ENCODE peak calls at places on chromosome X, in four cellular contexts. One of them, this sample, is unnamed.

GRCh38 chrX:108090474-108091265 is 672 bp downstream of the PSMD10 start:
- DNase-seq in MM.1S: no peak
- DNase-seq in NCI-H748 treated with DMSO at 0.1 percent for 48 hours: no peak
- DNase-seq in T-helper 1 cell: no peak
- DNase-seq in this sample: no peak

GRCh38 chrX:275967-276587 is 5.1 kb upstream of the PLCXD1 start:
- DNase-seq in MM.1S: no peak
- DNase-seq in NCI-H748 treated with DMSO at 0.1 percent for 48 hours: no peak
- DNase-seq in T-helper 1 cell: peak; percentile 37
- DNase-seq in this sample: peak; percentile 30

GRCh38 chrX:71558920-71559319 is 19.3 kb upstream of the GCNA start:
- DNase-seq in MM.1S: no peak
- DNase-seq in NCI-H748 treated with DMSO at 0.1 percent for 48 hours: no peak
- DNase-seq in T-helper 1 cell: no peak
- DNase-seq in this sample: no peak

GRCh38 chrX:153469811-153470410 is 465 bp downstream of the HAUS7 start:
- DNase-seq in MM.1S: peak; percentile 29
- DNase-seq in NCI-H748 treated with DMSO at 0.1 percent for 48 hours: no peak
- DNase-seq in T-helper 1 cell: no peak
- DNase-seq in this sample: no peak

GRCh38 chrX:48540015-48540350 is 469 bp downstream of the TBC1D25 start:
- DNase-seq in MM.1S: peak; percentile 27
- DNase-seq in NCI-H748 treated with DMSO at 0.1 percent for 48 hours: peak; percentile 53
- DNase-seq in T-helper 1 cell: no peak
- DNase-seq in this sample: peak; percentile 40

GRCh38 chrX:132614297-132614696 is 125.5 kb upstream of the MBNL3 start:
- DNase-seq in MM.1S: peak; percentile 9
- DNase-seq in NCI-H748 treated with DMSO at 0.1 percent for 48 hours: no peak
- DNase-seq in T-helper 1 cell: no peak
- DNase-seq in this sample: no peak

GRCh38 chrX:133921764-133922389 is 63.5 kb downstream of the GPC3 start:
- DNase-seq in MM.1S: peak; percentile 37
- DNase-seq in NCI-H748 treated with DMSO at 0.1 percent for 48 hours: no peak
- DNase-seq in T-helper 1 cell: peak; percentile 33
- DNase-seq in this sample: peak; percentile 2

GRCh38 chrX:154834562-154834961 is at the start of gene SMIM9:
- DNase-seq in MM.1S: no peak
- DNase-seq in NCI-H748 treated with DMSO at 0.1 percent for 48 hours: no peak
- DNase-seq in T-helper 1 cell: no peak
- DNase-seq in this sample: no peak

GRCh38 chrX:50614460-50614859 is 143.8 kb upstream of the DGKK start:
- DNase-seq in MM.1S: no peak
- DNase-seq in NCI-H748 treated with DMSO at 0.1 percent for 48 hours: no peak
- DNase-seq in T-helper 1 cell: no peak
- DNase-seq in this sample: no peak

GRCh38 chrX:26411045-26411444 is 195.1 kb downstream of the MAGEB5 start:
- DNase-seq in MM.1S: no peak
- DNase-seq in NCI-H748 treated with DMSO at 0.1 percent for 48 hours: no peak
- DNase-seq in T-helper 1 cell: no peak
- DNase-seq in this sample: no peak

GRCh38 chrX:134836497-134836968 is 154.3 kb upstream of the SMIM10 start:
- DNase-seq in MM.1S: no peak
- DNase-seq in NCI-H748 treated with DMSO at 0.1 percent for 48 hours: no peak
- DNase-seq in T-helper 1 cell: no peak
- DNase-seq in this sample: no peak

GRCh38 chrX:23374291-23374690 is 39.6 kb downstream of the PTCHD1 start:
- DNase-seq in MM.1S: no peak
- DNase-seq in NCI-H748 treated with DMSO at 0.1 percent for 48 hours: no peak
- DNase-seq in T-helper 1 cell: no peak
- DNase-seq in this sample: no peak

GRCh38 chrX:50707376-50707775 is 106.6 kb downstream of the SHROOM4 start:
- DNase-seq in MM.1S: peak; percentile 8
- DNase-seq in NCI-H748 treated with DMSO at 0.1 percent for 48 hours: no peak
- DNase-seq in T-helper 1 cell: no peak
- DNase-seq in this sample: no peak

GRCh38 chrX:11257711-11258110 is 35.5 kb upstream of the AMELX start:
- DNase-seq in MM.1S: no peak
- DNase-seq in NCI-H748 treated with DMSO at 0.1 percent for 48 hours: no peak
- DNase-seq in T-helper 1 cell: no peak
- DNase-seq in this sample: no peak

GRCh38 chrX:73647632-73648322 is 84.8 kb downstream of the CHIC1 start:
- DNase-seq in MM.1S: no peak
- DNase-seq in NCI-H748 treated with DMSO at 0.1 percent for 48 hours: no peak
- DNase-seq in T-helper 1 cell: no peak
- DNase-seq in this sample: no peak

GRCh38 chrX:143095841-143096240 is 70.1 kb downstream of the SPANXN4 start:
- DNase-seq in MM.1S: no peak
- DNase-seq in NCI-H748 treated with DMSO at 0.1 percent for 48 hours: no peak
- DNase-seq in T-helper 1 cell: no peak
- DNase-seq in this sample: no peak

GRCh38 chrX:12984629-12985303 is 9.9 kb downstream of the TMSB4X start:
- DNase-seq in MM.1S: no peak
- DNase-seq in NCI-H748 treated with DMSO at 0.1 percent for 48 hours: no peak
- DNase-seq in T-helper 1 cell: peak; percentile 83
- DNase-seq in this sample: peak; percentile 40

GRCh38 chrX:18674417-18674787 is 2.5 kb upstream of the RS1 start:
- DNase-seq in MM.1S: no peak
- DNase-seq in NCI-H748 treated with DMSO at 0.1 percent for 48 hours: peak; percentile 48
- DNase-seq in T-helper 1 cell: no peak
- DNase-seq in this sample: no peak

GRCh38 chrX:38768079-38768478 is 33.2 kb upstream of the MID1IP1 start:
- DNase-seq in MM.1S: peak; percentile 27
- DNase-seq in NCI-H748 treated with DMSO at 0.1 percent for 48 hours: peak; percentile 51
- DNase-seq in T-helper 1 cell: peak; percentile 6
- DNase-seq in this sample: no peak

GRCh38 chrX:149392896-149393295 is 112.2 kb downstream of the IDS start:
- DNase-seq in MM.1S: no peak
- DNase-seq in NCI-H748 treated with DMSO at 0.1 percent for 48 hours: no peak
- DNase-seq in T-helper 1 cell: no peak
- DNase-seq in this sample: no peak

GRCh38 chrX:145936769-145937168 is 119.1 kb downstream of the SLITRK2 start:
- DNase-seq in MM.1S: no peak
- DNase-seq in NCI-H748 treated with DMSO at 0.1 percent for 48 hours: no peak
- DNase-seq in T-helper 1 cell: no peak
- DNase-seq in this sample: no peak

GRCh38 chrX:97168646-97169045 is 284.9 kb downstream of the RPA4 start:
- DNase-seq in MM.1S: no peak
- DNase-seq in NCI-H748 treated with DMSO at 0.1 percent for 48 hours: no peak
- DNase-seq in T-helper 1 cell: no peak
- DNase-seq in this sample: no peak

GRCh38 chrX:25596881-25597280 is 541.3 kb upstream of the MAGEB18 start:
- DNase-seq in MM.1S: no peak
- DNase-seq in NCI-H748 treated with DMSO at 0.1 percent for 48 hours: no peak
- DNase-seq in T-helper 1 cell: no peak
- DNase-seq in this sample: no peak

GRCh38 chrX:33210156-33210555 is 1.2 kb downstream of the DMD start:
- DNase-seq in MM.1S: no peak
- DNase-seq in NCI-H748 treated with DMSO at 0.1 percent for 48 hours: no peak
- DNase-seq in T-helper 1 cell: no peak
- DNase-seq in this sample: no peak

GRCh38 chrX:10726647-10727046 is 106.3 kb upstream of the MID1 start:
- DNase-seq in MM.1S: peak; percentile 38
- DNase-seq in NCI-H748 treated with DMSO at 0.1 percent for 48 hours: no peak
- DNase-seq in T-helper 1 cell: no peak
- DNase-seq in this sample: no peak

GRCh38 chrX:119477812-119478232 is 9.6 kb downstream of the SLC25A5 start:
- DNase-seq in MM.1S: no peak
- DNase-seq in NCI-H748 treated with DMSO at 0.1 percent for 48 hours: no peak
- DNase-seq in T-helper 1 cell: no peak
- DNase-seq in this sample: no peak

GRCh38 chrX:69079278-69079677 is 86.0 kb downstream of the PJA1 start:
- DNase-seq in MM.1S: no peak
- DNase-seq in NCI-H748 treated with DMSO at 0.1 percent for 48 hours: no peak
- DNase-seq in T-helper 1 cell: no peak
- DNase-seq in this sample: no peak

GRCh38 chrX:45598841-45599240 is 398.2 kb upstream of the DIPK2B start:
- DNase-seq in MM.1S: no peak
- DNase-seq in NCI-H748 treated with DMSO at 0.1 percent for 48 hours: no peak
- DNase-seq in T-helper 1 cell: no peak
- DNase-seq in this sample: no peak

GRCh38 chrX:53281321-53281822 is at the start of gene IQSEC2:
- DNase-seq in MM.1S: no peak
- DNase-seq in NCI-H748 treated with DMSO at 0.1 percent for 48 hours: no peak
- DNase-seq in T-helper 1 cell: no peak
- DNase-seq in this sample: no peak

GRCh38 chrX:149510386-149510785 is 5.3 kb upstream of the IDS start:
- DNase-seq in MM.1S: no peak
- DNase-seq in NCI-H748 treated with DMSO at 0.1 percent for 48 hours: no peak
- DNase-seq in T-helper 1 cell: no peak
- DNase-seq in this sample: no peak

GRCh38 chrX:31057291-31057690 is 14.6 kb downstream of the FTHL17 start:
- DNase-seq in MM.1S: no peak
- DNase-seq in NCI-H748 treated with DMSO at 0.1 percent for 48 hours: no peak
- DNase-seq in T-helper 1 cell: peak; percentile 59
- DNase-seq in this sample: no peak

GRCh38 chrX:119618439-119618838 is 12.2 kb upstream of the NKRF start:
- DNase-seq in MM.1S: no peak
- DNase-seq in NCI-H748 treated with DMSO at 0.1 percent for 48 hours: no peak
- DNase-seq in T-helper 1 cell: no peak
- DNase-seq in this sample: no peak

This sample was measured in T follicular helper cell.